ENCODE peak calls at places on chromosomes 1 and 21, in five cellular contexts. M is 8988T; B is Caki2; L is endothelial cell; S is stimulated activated CD8-positive, alpha-beta memory T cell treated with anti-CD3 and anti-CD28 coated beads, Interleukin-7, amount 100 ng/mL, for 1 hour. A is an unnamed sample.

GRCh38 chr1:242030071-242030470 is 31.2 kb upstream of the MAP1LC3C start:
- DNase-seq in M (no peak), B (no peak), L (no peak), S (no peak), A (no peak)

GRCh38 chr1:220734571-220735326 is 13.4 kb upstream of the MTARC2 start:
- DNase-seq in M (no peak), B (peak), L (no peak), S (no peak), A (no peak)

GRCh38 chr21:22842875-22843274 is 1844.7 kb downstream of the NCAM2 start:
- DNase-seq in M (no peak), B (no peak), L (no peak), S (no peak), A (no peak)

GRCh38 chr1:17119076-17119743 is at the start of gene PADI2:
- DNase-seq in M (peak), B (peak), L (peak), S (no peak), A (peak)

GRCh38 chr1:10007161-10007560 is 10.1 kb downstream of the RBP7 start:
- DNase-seq in M (no peak), B (no peak), L (no peak), S (no peak), A (no peak)

GRCh38 chr1:204353213-204353910 is 6.4 kb downstream of the PLEKHA6 start:
- DNase-seq in M (no peak), B (no peak), L (no peak), S (no peak), A (no peak)

GRCh38 chr1:32142446-32143301 is 34.8 kb downstream of the KPNA6 start:
- DNase-seq in M (no peak), B (peak), L (peak), S (no peak), A (no peak)

GRCh38 chr1:19869929-19870328 is 12.3 kb upstream of the OTUD3 start:
- DNase-seq in M (no peak), B (no peak), L (no peak), S (no peak), A (no peak)

GRCh38 chr1:151098126-151098525 is 27.6 kb downstream of the GABPB2 start:
- DNase-seq in M (no peak), B (no peak), L (no peak), S (no peak), A (no peak)

GRCh38 chr21:23507501-23507900 is 2099.8 kb downstream of the MRPL39 start:
- DNase-seq in M (no peak), B (no peak), L (no peak), S (no peak), A (no peak)

GRCh38 chr1:1914101-1914811 is 804 bp upstream of the CALML6 start:
- DNase-seq in M (no peak), B (no peak), L (peak), S (no peak), A (peak)

GRCh38 chr1:192227330-192227729 is 69.1 kb downstream of the RGS18 start:
- DNase-seq in M (no peak), B (no peak), L (no peak), S (no peak), A (no peak)

GRCh38 chr1:34709547-34709946 is 45.3 kb upstream of the GJB5 start:
- DNase-seq in M (no peak), B (no peak), L (peak), S (no peak), A (no peak)

GRCh38 chr1:93827128-93827527 is 51.9 kb downstream of the DNTTIP2 start:
- DNase-seq in M (no peak), B (no peak), L (no peak), S (no peak), A (no peak)

GRCh38 chr21:33025106-33025470 is 647 bp upstream of the OLIG2 start:
- DNase-seq in M (no peak), B (no peak), L (peak), S (no peak), A (peak)

GRCh38 chr1:238677567-238677966 is 708.8 kb upstream of the CHRM3 start:
- DNase-seq in M (no peak), B (no peak), L (no peak), S (no peak), A (no peak)

GRCh38 chr1:111559736-111560279 is 56.4 kb upstream of the ADORA3 start:
- DNase-seq in M (no peak), B (no peak), L (no peak), S (no peak), A (no peak)

GRCh38 chr1:172154571-172154970 is 265.9 kb upstream of the C1orf105 start:
- DNase-seq in M (no peak), B (peak), L (no peak), S (no peak), A (no peak)

GRCh38 chr1:240304466-240304865 is 212.8 kb downstream of the FMN2 start:
- DNase-seq in M (no peak), B (no peak), L (no peak), S (no peak), A (no peak)

GRCh38 chr1:197776348-197777082 is 1.2 kb upstream of the DENND1B start:
- DNase-seq in M (no peak), B (peak), L (no peak), S (no peak), A (no peak)

GRCh38 chr21:35211767-35212166 is 162.7 kb upstream of the RUNX1 start:
- DNase-seq in M (no peak), B (no peak), L (no peak), S (no peak), A (no peak)

GRCh38 chr1:231638647-231639046 is 12.1 kb downstream of the DISC1 start:
- DNase-seq in M (no peak), B (no peak), L (no peak), S (no peak), A (no peak)

GRCh38 chr1:67713071-67713806 is 28.2 kb downstream of the GADD45A start:
- DNase-seq in M (no peak), B (peak), L (no peak), S (no peak), A (no peak)

GRCh38 chr1:6270432-6270831 is 9.5 kb upstream of the GPR153 start:
- DNase-seq in M (no peak), B (no peak), L (no peak), S (no peak), A (no peak)

GRCh38 chr1:110619412-110620249 is 13.5 kb upstream of the KCNA2 start:
- DNase-seq in M (peak), B (peak), L (peak), S (peak), A (peak)

GRCh38 chr21:33246506-33246905 is 16.8 kb downstream of the IFNAR2 start:
- DNase-seq in M (no peak), B (no peak), L (no peak), S (no peak), A (no peak)

GRCh38 chr1:162605225-162605927 is 26.9 kb upstream of the DDR2 start:
- DNase-seq in M (no peak), B (peak), L (no peak), S (no peak), A (no peak)